ENCODE peak calls at places on chromosomes 2 and 18, in five cellular contexts. One of them, this sample, is unnamed.

GRCh38 chr2:190881480-190882326 is 1.1 kb downstream of the GLS start:
- DNase-seq in fibroblast of the aortic adventitia: peak; percentile 68
- DNase-seq in activated naive CD4-positive, alpha-beta T cell: peak; percentile 66
- DNase-seq in mucosa of gallbladder: peak; percentile 56
- DNase-seq in hepatic stellate cell: no peak
- DNase-seq in this sample: peak; percentile 75

GRCh38 chr18:67771271-67771670 is 254.8 kb upstream of the DSEL start:
- DNase-seq in fibroblast of the aortic adventitia: peak; percentile 73
- DNase-seq in activated naive CD4-positive, alpha-beta T cell: no peak
- DNase-seq in mucosa of gallbladder: no peak
- DNase-seq in hepatic stellate cell: peak; percentile 12
- DNase-seq in this sample: no peak

GRCh38 chr2:234913208-234913626 is 38.6 kb upstream of the SH3BP4 start:
- DNase-seq in fibroblast of the aortic adventitia: no peak
- DNase-seq in activated naive CD4-positive, alpha-beta T cell: no peak
- DNase-seq in mucosa of gallbladder: no peak
- DNase-seq in hepatic stellate cell: no peak
- DNase-seq in this sample: no peak

GRCh38 chr2:41160439-41160838 is 708.5 kb upstream of the SLC8A1 start:
- DNase-seq in fibroblast of the aortic adventitia: no peak
- DNase-seq in activated naive CD4-positive, alpha-beta T cell: no peak
- DNase-seq in mucosa of gallbladder: no peak
- DNase-seq in hepatic stellate cell: no peak
- DNase-seq in this sample: no peak

GRCh38 chr2:74379851-74380789 is at the start of gene DCTN1:
- DNase-seq in fibroblast of the aortic adventitia: peak; percentile 66
- DNase-seq in activated naive CD4-positive, alpha-beta T cell: no peak
- DNase-seq in mucosa of gallbladder: peak; percentile 48
- DNase-seq in hepatic stellate cell: peak; percentile 87
- DNase-seq in this sample: peak; percentile 63

GRCh38 chr2:101817488-101817887 is 120.0 kb downstream of the MAP4K4 start:
- DNase-seq in fibroblast of the aortic adventitia: no peak
- DNase-seq in activated naive CD4-positive, alpha-beta T cell: no peak
- DNase-seq in mucosa of gallbladder: no peak
- DNase-seq in hepatic stellate cell: no peak
- DNase-seq in this sample: no peak

GRCh38 chr2:193251909-193252308 is 1057.2 kb upstream of the TMEFF2 start:
- DNase-seq in fibroblast of the aortic adventitia: no peak
- DNase-seq in activated naive CD4-positive, alpha-beta T cell: no peak
- DNase-seq in mucosa of gallbladder: no peak
- DNase-seq in hepatic stellate cell: no peak
- DNase-seq in this sample: no peak

GRCh38 chr2:100545197-100545596 is 17.6 kb upstream of the PDCL3 start:
- DNase-seq in fibroblast of the aortic adventitia: no peak
- DNase-seq in activated naive CD4-positive, alpha-beta T cell: no peak
- DNase-seq in mucosa of gallbladder: no peak
- DNase-seq in hepatic stellate cell: no peak
- DNase-seq in this sample: no peak

GRCh38 chr2:35582637-35583036 is 772.9 kb upstream of the CRIM1 start:
- DNase-seq in fibroblast of the aortic adventitia: no peak
- DNase-seq in activated naive CD4-positive, alpha-beta T cell: no peak
- DNase-seq in mucosa of gallbladder: no peak
- DNase-seq in hepatic stellate cell: no peak
- DNase-seq in this sample: no peak

GRCh38 chr18:56678836-56679565 is 27.8 kb downstream of the WDR7 start:
- DNase-seq in fibroblast of the aortic adventitia: no peak
- DNase-seq in activated naive CD4-positive, alpha-beta T cell: no peak
- DNase-seq in mucosa of gallbladder: no peak
- DNase-seq in hepatic stellate cell: no peak
- DNase-seq in this sample: no peak

GRCh38 chr2:220090050-220090449 is 462.6 kb downstream of the SLC4A3 start:
- DNase-seq in fibroblast of the aortic adventitia: peak; percentile 56
- DNase-seq in activated naive CD4-positive, alpha-beta T cell: no peak
- DNase-seq in mucosa of gallbladder: no peak
- DNase-seq in hepatic stellate cell: no peak
- DNase-seq in this sample: no peak

GRCh38 chr2:59378104-59378503 is 1137.0 kb upstream of the FANCL start:
- DNase-seq in fibroblast of the aortic adventitia: no peak
- DNase-seq in activated naive CD4-positive, alpha-beta T cell: no peak
- DNase-seq in mucosa of gallbladder: no peak
- DNase-seq in hepatic stellate cell: no peak
- DNase-seq in this sample: no peak

GRCh38 chr18:33804258-33804657 is 226.2 kb downstream of the ASXL3 start:
- DNase-seq in fibroblast of the aortic adventitia: peak; percentile 32
- DNase-seq in activated naive CD4-positive, alpha-beta T cell: no peak
- DNase-seq in mucosa of gallbladder: no peak
- DNase-seq in hepatic stellate cell: no peak
- DNase-seq in this sample: no peak

GRCh38 chr2:66270247-66270646 is 164.7 kb upstream of the MEIS1 start:
- DNase-seq in fibroblast of the aortic adventitia: no peak
- DNase-seq in activated naive CD4-positive, alpha-beta T cell: no peak
- DNase-seq in mucosa of gallbladder: no peak
- DNase-seq in hepatic stellate cell: no peak
- DNase-seq in this sample: peak; percentile 39

GRCh38 chr2:135997380-135997779 is 12.0 kb upstream of the DARS1 start:
- DNase-seq in fibroblast of the aortic adventitia: no peak
- DNase-seq in activated naive CD4-positive, alpha-beta T cell: no peak
- DNase-seq in mucosa of gallbladder: no peak
- DNase-seq in hepatic stellate cell: no peak
- DNase-seq in this sample: peak; percentile 51

GRCh38 chr18:28791101-28791500 is 614.2 kb upstream of the CDH2 start:
- DNase-seq in fibroblast of the aortic adventitia: peak; percentile 70
- DNase-seq in activated naive CD4-positive, alpha-beta T cell: no peak
- DNase-seq in mucosa of gallbladder: no peak
- DNase-seq in hepatic stellate cell: no peak
- DNase-seq in this sample: no peak

GRCh38 chr2:182618672-182619079 is 97.4 kb upstream of the DNAJC10 start:
- DNase-seq in fibroblast of the aortic adventitia: peak; percentile 64
- DNase-seq in activated naive CD4-positive, alpha-beta T cell: no peak
- DNase-seq in mucosa of gallbladder: no peak
- DNase-seq in hepatic stellate cell: no peak
- DNase-seq in this sample: no peak

GRCh38 chr2:52335727-52336126 is 1303.8 kb upstream of the NRXN1 start:
- DNase-seq in fibroblast of the aortic adventitia: no peak
- DNase-seq in activated naive CD4-positive, alpha-beta T cell: no peak
- DNase-seq in mucosa of gallbladder: no peak
- DNase-seq in hepatic stellate cell: no peak
- DNase-seq in this sample: no peak

GRCh38 chr2:230457073-230457768 is 41.2 kb downstream of the SP100 start:
- DNase-seq in fibroblast of the aortic adventitia: no peak
- DNase-seq in activated naive CD4-positive, alpha-beta T cell: no peak
- DNase-seq in mucosa of gallbladder: no peak
- DNase-seq in hepatic stellate cell: no peak
- DNase-seq in this sample: no peak

GRCh38 chr2:194927489-194927888 is 729.5 kb upstream of the SLC39A10 start:
- DNase-seq in fibroblast of the aortic adventitia: no peak
- DNase-seq in activated naive CD4-positive, alpha-beta T cell: no peak
- DNase-seq in mucosa of gallbladder: no peak
- DNase-seq in hepatic stellate cell: no peak
- DNase-seq in this sample: no peak

GRCh38 chr2:29115797-29116781 is 874 bp downstream of the CLIP4 start:
- DNase-seq in fibroblast of the aortic adventitia: peak; percentile 89
- DNase-seq in activated naive CD4-positive, alpha-beta T cell: peak; percentile 53
- DNase-seq in mucosa of gallbladder: peak; percentile 81
- DNase-seq in hepatic stellate cell: peak; percentile 57
- DNase-seq in this sample: no peak

GRCh38 chr2:12318427-12319057 is 398.2 kb upstream of the TRIB2 start:
- DNase-seq in fibroblast of the aortic adventitia: peak; percentile 45
- DNase-seq in activated naive CD4-positive, alpha-beta T cell: no peak
- DNase-seq in mucosa of gallbladder: no peak
- DNase-seq in hepatic stellate cell: no peak
- DNase-seq in this sample: no peak

GRCh38 chr18:5238371-5238758 is 41.3 kb upstream of the AKAIN1 start:
- DNase-seq in fibroblast of the aortic adventitia: no peak
- DNase-seq in activated naive CD4-positive, alpha-beta T cell: peak; percentile 31
- DNase-seq in mucosa of gallbladder: peak; percentile 74
- DNase-seq in hepatic stellate cell: peak; percentile 27
- DNase-seq in this sample: no peak

GRCh38 chr2:197982565-197982964 is 178.2 kb downstream of the PLCL1 start:
- DNase-seq in fibroblast of the aortic adventitia: no peak
- DNase-seq in activated naive CD4-positive, alpha-beta T cell: no peak
- DNase-seq in mucosa of gallbladder: no peak
- DNase-seq in hepatic stellate cell: no peak
- DNase-seq in this sample: no peak

GRCh38 chr2:64488050-64488974 is 34.4 kb downstream of the LGALSL start:
- DNase-seq in fibroblast of the aortic adventitia: peak; percentile 65
- DNase-seq in activated naive CD4-positive, alpha-beta T cell: peak; percentile 74
- DNase-seq in mucosa of gallbladder: peak; percentile 60
- DNase-seq in hepatic stellate cell: peak; percentile 54
- DNase-seq in this sample: peak; percentile 58

GRCh38 chr18:76275913-76276312 is 219.1 kb downstream of the ZNF516 start:
- DNase-seq in fibroblast of the aortic adventitia: no peak
- DNase-seq in activated naive CD4-positive, alpha-beta T cell: no peak
- DNase-seq in mucosa of gallbladder: no peak
- DNase-seq in hepatic stellate cell: no peak
- DNase-seq in this sample: no peak

GRCh38 chr2:85886585-85886984 is 2.2 kb downstream of the ST3GAL5 start:
- DNase-seq in fibroblast of the aortic adventitia: peak; percentile 94
- DNase-seq in activated naive CD4-positive, alpha-beta T cell: peak; percentile 13
- DNase-seq in mucosa of gallbladder: peak; percentile 45
- DNase-seq in hepatic stellate cell: peak; percentile 86
- DNase-seq in this sample: no peak

This sample was measured in H1.